ENCODE peak calls at places on chromosomes 2 and 18, in five cellular contexts. X, J, Q, T and L are unnamed samples.

GRCh38 chr2:45014016-45014702 is 4.9 kb upstream of the SIX2 start:
- DNase-seq in X (peak; percentile 84), J (no peak), Q (peak; percentile 30), T (no peak), L (peak; percentile 88)

GRCh38 chr2:197883354-197884032 is 79.1 kb downstream of the PLCL1 start:
- DNase-seq in X (peak; percentile 34), J (no peak), Q (no peak), T (no peak), L (no peak)

GRCh38 chr2:28753043-28753683 is 1.5 kb downstream of the PPP1CB start:
- DNase-seq in X (peak; percentile 79), J (peak; percentile 87), Q (peak; percentile 66), T (peak; percentile 51), L (peak; percentile 64)

GRCh38 chr2:66446178-66446860 is 11.4 kb downstream of the MEIS1 start:
- DNase-seq in X (peak; percentile 28), J (peak; percentile 47), Q (peak; percentile 41), T (no peak), L (peak; percentile 85)

GRCh38 chr2:226080323-226080722 is 680.8 kb downstream of the NYAP2 start:
- DNase-seq in X (peak; percentile 64), J (no peak), Q (no peak), T (no peak), L (no peak)

GRCh38 chr2:217838409-217838831 is 164.4 kb downstream of the TNS1 start:
- DNase-seq in X (no peak), J (no peak), Q (no peak), T (no peak), L (peak; percentile 55)

GRCh38 chr2:161104054-161104553 is 56.1 kb upstream of the TANK start:
- DNase-seq in X (no peak), J (no peak), Q (no peak), T (peak; percentile 46), L (no peak)

GRCh38 chr18:63909870-63910269 is 2.1 kb downstream of the SERPINB10 start:
- DNase-seq in X (no peak), J (no peak), Q (no peak), T (no peak), L (no peak)

GRCh38 chr2:133200684-133201421 is 367.4 kb downstream of the NCKAP5 start:
- DNase-seq in X (peak; percentile 70), J (peak; percentile 47), Q (no peak), T (no peak), L (no peak)

GRCh38 chr2:38634684-38635083 is 31.2 kb upstream of the GALM start:
- DNase-seq in X (no peak), J (no peak), Q (no peak), T (peak; percentile 65), L (no peak)

GRCh38 chr2:120465012-120465700 is 119.2 kb downstream of the INHBB start:
- DNase-seq in X (no peak), J (no peak), Q (no peak), T (no peak), L (no peak)

GRCh38 chr2:70696142-70696541 is 71.9 kb downstream of the ADD2 start:
- DNase-seq in X (no peak), J (no peak), Q (no peak), T (no peak), L (no peak)

GRCh38 chr18:36828157-36828629 is 609 bp downstream of the TPGS2 start:
- DNase-seq in X (peak; percentile 76), J (no peak), Q (peak; percentile 5), T (peak; percentile 4), L (no peak)

GRCh38 chr2:191170301-191170636 is 19.5 kb upstream of the STAT4 start:
- DNase-seq in X (no peak), J (no peak), Q (no peak), T (no peak), L (no peak)

GRCh38 chr2:177830881-177831386 is 241.6 kb downstream of the PDE11A start:
- DNase-seq in X (no peak), J (no peak), Q (no peak), T (no peak), L (no peak)

GRCh38 chr2:150063950-150064549 is 423.4 kb downstream of the RND3 start:
- DNase-seq in X (no peak), J (no peak), Q (no peak), T (no peak), L (no peak)

GRCh38 chr2:237012577-237013237 is 73.0 kb upstream of the COPS8 start:
- DNase-seq in X (peak; percentile 97), J (no peak), Q (no peak), T (no peak), L (no peak)

GRCh38 chr2:27171351-27171848 is 22.6 kb downstream of the TCF23 start:
- DNase-seq in X (no peak), J (no peak), Q (no peak), T (no peak), L (no peak)

GRCh38 chr18:13003466-13003896 is 12.3 kb downstream of the CEP192 start:
- DNase-seq in X (peak; percentile 87), J (peak; percentile 51), Q (peak; percentile 18), T (peak; percentile 34), L (no peak)

GRCh38 chr2:199431748-199432213 is 26.0 kb downstream of the SATB2 start:
- DNase-seq in X (peak; percentile 74), J (no peak), Q (no peak), T (no peak), L (no peak)

GRCh38 chr2:190408538-190409271 is 550 bp downstream of the MFSD6 start:
- DNase-seq in X (no peak), J (peak; percentile 88), Q (peak; percentile 29), T (peak; percentile 65), L (peak; percentile 82)

GRCh38 chr2:145887915-145888314 is 1368.0 kb upstream of the ZEB2 start:
- DNase-seq in X (no peak), J (no peak), Q (no peak), T (no peak), L (no peak)

GRCh38 chr2:171226471-171226870 is 65.8 kb upstream of the TLK1 start:
- DNase-seq in X (no peak), J (no peak), Q (no peak), T (no peak), L (no peak)

GRCh38 chr2:2158176-2158826 is 172.8 kb downstream of the MYT1L start:
- DNase-seq in X (no peak), J (no peak), Q (no peak), T (no peak), L (no peak)
- H3K9me3 ChIP-seq in X (no peaks in the 10 kb centered on the region), J (no peaks in the 10 kb centered on the region), Q (no peaks in the 10 kb centered on the region), T (no peaks in the 10 kb centered on the region), L (peaks cover 3% of the 10 kb centered on the region)

GRCh38 chr2:46700435-46700834 is 215.2 kb downstream of the MCFD2 start:
- DNase-seq in X (no peak), J (no peak), Q (no peak), T (no peak), L (no peak)
- H3K4me1 ChIP-seq in X (peaks cover 19% of the 10 kb centered on the region), J (no peaks in the 10 kb centered on the region), Q (peaks cover 60% of the 10 kb centered on the region), T (peaks cover 17% of the 10 kb centered on the region), L (peaks cover 7% of the 10 kb centered on the region)

DNA sequence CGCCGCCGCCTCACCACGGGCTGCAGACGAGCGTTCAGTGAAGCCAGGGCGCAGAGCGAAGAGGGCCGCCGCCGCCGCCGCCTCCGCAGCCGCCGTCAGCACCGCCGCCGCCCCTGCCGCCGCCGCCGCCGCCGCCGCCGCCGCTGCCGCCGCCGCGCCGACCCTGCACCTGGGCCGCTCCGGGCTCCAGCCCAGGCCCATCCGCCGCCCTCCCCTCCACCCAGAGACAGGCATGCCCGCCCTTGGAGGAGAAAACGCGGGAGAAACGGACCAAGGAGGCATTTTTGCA is 3.0 kb downstream of the POU3F3 start:
- DNase-seq in X (no peak), J (no peak), Q (no peak), T (no peak), L (no peak)
- H3K4me3 ChIP-seq in X (no peak overlapping the region), J (peak overlapping the region; percentile 38), Q (no peak overlapping the region), T (no peak overlapping the region), L (peak overlapping the region; percentile 41)

GRCh38 chr2:22800422-22800821 is 584.6 kb upstream of the KLHL29 start:
- DNase-seq in X (no peak), J (no peak), Q (no peak), T (no peak), L (no peak)
- H3K9me3 ChIP-seq in X (no peaks in the 10 kb centered on the region), J (no peaks in the 10 kb centered on the region), Q (no peaks in the 10 kb centered on the region), T (no peaks in the 10 kb centered on the region), L (no peaks in the 10 kb centered on the region)

GRCh38 chr2:74910245-74910644 is 48.2 kb upstream of the POLE4 start:
- DNase-seq in X (no peak), J (no peak), Q (no peak), T (no peak), L (no peak)
- H3K4me1 ChIP-seq in X (no peaks in the 10 kb centered on the region), J (no peaks in the 10 kb centered on the region), Q (peaks cover 3% of the 10 kb centered on the region), T (no peaks in the 10 kb centered on the region), L (no peaks in the 10 kb centered on the region)

GRCh38 chr2:128579825-128580224 is 261.2 kb upstream of the HS6ST1 start:
- DNase-seq in X (no peak), J (no peak), Q (no peak), T (no peak), L (no peak)

GRCh38 chr2:128580988-128581848 is 262.6 kb upstream of the HS6ST1 start:
- DNase-seq in X (no peak), J (peak; percentile 40), Q (no peak), T (no peak), L (no peak)

GRCh38 chr2:128581849-128582244 is 263.2 kb upstream of the HS6ST1 start:
- DNase-seq in X (no peak), J (no peak), Q (no peak), T (no peak), L (no peak)

GRCh38 chr2:128585706-128586105 is 267.0 kb upstream of the HS6ST1 start:
- DNase-seq in X (peak; percentile 66), J (peak; percentile 21), Q (no peak), T (no peak), L (no peak)

DNA sequence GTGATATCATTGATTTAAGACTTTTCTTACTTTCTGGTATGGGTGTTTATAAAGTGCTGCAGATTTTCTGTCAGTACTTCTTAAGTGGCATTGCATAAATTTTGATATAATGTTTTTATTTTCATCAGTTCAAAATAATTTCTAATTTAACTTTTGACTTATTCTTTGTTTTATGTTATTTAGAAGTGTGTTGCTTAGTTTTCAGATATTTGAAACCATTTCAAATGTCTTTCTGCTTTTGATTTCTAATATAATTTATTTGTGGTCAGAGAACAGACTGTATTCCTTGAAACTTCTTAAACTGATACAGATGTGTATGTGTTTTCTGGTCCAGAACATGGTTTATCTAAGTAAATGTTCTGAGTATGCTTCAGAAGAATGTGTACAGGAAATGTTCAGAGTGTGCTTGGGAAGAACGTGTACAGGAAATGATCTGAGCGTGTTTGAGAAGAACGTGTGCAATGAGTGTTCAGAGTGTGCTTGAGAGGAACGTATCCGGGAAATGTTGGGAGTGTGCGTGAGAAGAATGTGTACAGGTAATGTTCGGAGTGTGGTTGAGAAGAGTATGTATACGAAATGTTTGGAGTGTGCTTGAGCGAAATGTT is 265.7 kb upstream of the HS6ST1 start:
- DNase-seq in X (peak; percentile 87), J (no peak), Q (no peak), T (no peak), L (no peak)
- H3K4me3 ChIP-seq in X (no peak overlapping the region), J (no peak overlapping the region), Q (no peak overlapping the region), T (no peak overlapping the region), L (no peak overlapping the region)